ENCODE peak calls at places on chromosomes 1 and 21, in four cellular contexts. One of them, this sample, is unnamed.

GRCh38 chr1:198528376-198528775 is 12.1 kb downstream of the ATP6V1G3 start:
- DNase-seq in endothelial cell of umbilical vein: peak; percentile 73
- DNase-seq in HepG2: no peak
- DNase-seq in A549: no peak
- DNase-seq in this sample: no peak

GRCh38 chr21:32947736-32948135 is 78.0 kb upstream of the OLIG2 start:
- DNase-seq in HepG2: no peak
- DNase-seq in A549: no peak
- DNase-seq in endothelial cell of umbilical vein: no peak
- DNase-seq in this sample: no peak

GRCh38 chr1:68136187-68136586 is 85.8 kb upstream of the DIRAS3 start:
- DNase-seq in endothelial cell of umbilical vein: peak; percentile 28
- DNase-seq in HepG2: no peak
- DNase-seq in A549: no peak
- DNase-seq in this sample: no peak

GRCh38 chr21:46122241-46122671 is 24.3 kb downstream of the COL6A2 start:
- DNase-seq in endothelial cell of umbilical vein: no peak
- DNase-seq in A549: peak; percentile 23
- DNase-seq in HepG2: no peak
- DNase-seq in this sample: peak; percentile 34

GRCh38 chr21:42187976-42188653 is 30.8 kb upstream of the ABCG1 start:
- DNase-seq in A549: no peak
- DNase-seq in endothelial cell of umbilical vein: no peak
- DNase-seq in HepG2: no peak
- DNase-seq in this sample: peak; percentile 91

GRCh38 chr1:177898377-177898648 is 71.5 kb downstream of the SEC16B start:
- DNase-seq in endothelial cell of umbilical vein: no peak
- DNase-seq in HepG2: no peak
- DNase-seq in A549: no peak
- DNase-seq in this sample: no peak

GRCh38 chr1:93670141-93670540 is 11.5 kb downstream of the BCAR3 start:
- DNase-seq in HepG2: no peak
- DNase-seq in A549: peak; percentile 47
- DNase-seq in endothelial cell of umbilical vein: peak; percentile 89
- DNase-seq in this sample: no peak

GRCh38 chr1:171784779-171785178 is 3.3 kb downstream of the METTL13 start:
- DNase-seq in A549: no peak
- DNase-seq in HepG2: no peak
- DNase-seq in endothelial cell of umbilical vein: no peak
- DNase-seq in this sample: no peak

GRCh38 chr1:1371741-1372711 is 3.0 kb downstream of the AURKAIP1 start:
- DNase-seq in HepG2: peak; percentile 47
- DNase-seq in endothelial cell of umbilical vein: peak; percentile 52
- DNase-seq in A549: peak; percentile 44
- DNase-seq in this sample: peak; percentile 74

GRCh38 chr21:19522384-19522783 is 1118.8 kb upstream of the TMPRSS15 start:
- DNase-seq in endothelial cell of umbilical vein: no peak
- DNase-seq in A549: no peak
- DNase-seq in HepG2: no peak
- DNase-seq in this sample: no peak

GRCh38 chr1:24896596-24897262 is 33.3 kb downstream of the RUNX3 start:
- DNase-seq in A549: no peak
- DNase-seq in HepG2: no peak
- DNase-seq in endothelial cell of umbilical vein: no peak
- DNase-seq in this sample: no peak

GRCh38 chr1:57966751-57967406 is 543.0 kb upstream of the DAB1 start:
- DNase-seq in HepG2: no peak
- DNase-seq in endothelial cell of umbilical vein: no peak
- DNase-seq in A549: no peak
- DNase-seq in this sample: peak; percentile 8

GRCh38 chr1:203675596-203676347 is 49.1 kb downstream of the ATP2B4 start:
- DNase-seq in HepG2: no peak
- DNase-seq in A549: no peak
- DNase-seq in endothelial cell of umbilical vein: no peak
- DNase-seq in this sample: peak; percentile 64

GRCh38 chr1:220691039-220691684 is 999 bp downstream of the C1orf115 start:
- DNase-seq in endothelial cell of umbilical vein: no peak
- DNase-seq in A549: no peak
- DNase-seq in HepG2: peak; percentile 47
- DNase-seq in this sample: no peak

GRCh38 chr1:232585486-232585885 is 44.4 kb downstream of the SIPA1L2 start:
- DNase-seq in endothelial cell of umbilical vein: no peak
- DNase-seq in HepG2: no peak
- DNase-seq in A549: no peak
- DNase-seq in this sample: no peak

GRCh38 chr21:36663033-36663855 is 35.7 kb upstream of the SIM2 start:
- DNase-seq in endothelial cell of umbilical vein: no peak
- DNase-seq in A549: no peak
- DNase-seq in HepG2: no peak
- DNase-seq in this sample: no peak

GRCh38 chr1:61141288-61142044 is 59.1 kb downstream of the NFIA start:
- DNase-seq in A549: peak; percentile 72
- DNase-seq in HepG2: peak; percentile 27
- DNase-seq in endothelial cell of umbilical vein: peak; percentile 86
- DNase-seq in this sample: peak; percentile 29

GRCh38 chr1:25031966-25032667 is 102.0 kb upstream of the RUNX3 start:
- DNase-seq in endothelial cell of umbilical vein: no peak
- DNase-seq in A549: peak; percentile 28
- DNase-seq in HepG2: no peak
- DNase-seq in this sample: no peak

GRCh38 chr1:55724551-55725325 is 509.6 kb upstream of the USP24 start:
- DNase-seq in endothelial cell of umbilical vein: no peak
- DNase-seq in A549: peak; percentile 24
- DNase-seq in HepG2: no peak
- DNase-seq in this sample: no peak

GRCh38 chr1:12100071-12100470 is 37.0 kb downstream of the TNFRSF8 start:
- DNase-seq in HepG2: no peak
- DNase-seq in A549: no peak
- DNase-seq in endothelial cell of umbilical vein: no peak
- DNase-seq in this sample: no peak

GRCh38 chr1:19071674-19072281 is 115.3 kb upstream of the IFFO2 start:
- DNase-seq in endothelial cell of umbilical vein: no peak
- DNase-seq in A549: no peak
- DNase-seq in HepG2: no peak
- DNase-seq in this sample: no peak

GRCh38 chr1:61639218-61639617 is 85.7 kb downstream of the TM2D1 start:
- DNase-seq in HepG2: no peak
- DNase-seq in A549: no peak
- DNase-seq in endothelial cell of umbilical vein: no peak
- DNase-seq in this sample: no peak

GRCh38 chr1:60223370-60223652 is 149.7 kb upstream of the C1orf87 start:
- DNase-seq in HepG2: no peak
- DNase-seq in A549: no peak
- DNase-seq in endothelial cell of umbilical vein: no peak
- DNase-seq in this sample: no peak

GRCh38 chr1:21815724-21816311 is 3.8 kb downstream of the LDLRAD2 start:
- DNase-seq in HepG2: no peak
- DNase-seq in endothelial cell of umbilical vein: peak; percentile 52
- DNase-seq in A549: no peak
- DNase-seq in this sample: peak; percentile 57

GRCh38 chr21:18499761-18500376 is 96.3 kb upstream of the TMPRSS15 start:
- DNase-seq in A549: peak; percentile 32
- DNase-seq in HepG2: peak; percentile 21
- DNase-seq in endothelial cell of umbilical vein: peak; percentile 35
- DNase-seq in this sample: peak; percentile 56

GRCh38 chr1:161195171-161195570 is 3.7 kb downstream of the ADAMTS4 start:
- DNase-seq in A549: no peak
- DNase-seq in endothelial cell of umbilical vein: no peak
- DNase-seq in HepG2: no peak
- DNase-seq in this sample: no peak

GRCh38 chr1:20276428-20276827 is 14.2 kb upstream of the VWA5B1 start:
- DNase-seq in HepG2: no peak
- DNase-seq in endothelial cell of umbilical vein: no peak
- DNase-seq in A549: no peak
- DNase-seq in this sample: no peak

GRCh38 chr1:229325401-229325800 is 17.4 kb downstream of the CCSAP start:
- DNase-seq in endothelial cell of umbilical vein: no peak
- DNase-seq in A549: no peak
- DNase-seq in HepG2: no peak
- DNase-seq in this sample: no peak

GRCh38 chr1:82950606-82951200 is 1048.2 kb downstream of the TTLL7 start:
- DNase-seq in endothelial cell of umbilical vein: no peak
- DNase-seq in HepG2: no peak
- DNase-seq in A549: no peak
- DNase-seq in this sample: no peak

GRCh38 chr1:233364026-233364425 is 36.5 kb downstream of the MAP3K21 start:
- DNase-seq in endothelial cell of umbilical vein: no peak
- DNase-seq in HepG2: no peak
- DNase-seq in A549: no peak
- DNase-seq in this sample: no peak

GRCh38 chr1:204338997-204339396 is 20.7 kb downstream of the PLEKHA6 start:
- DNase-seq in A549: no peak
- DNase-seq in endothelial cell of umbilical vein: no peak
- DNase-seq in HepG2: no peak
- DNase-seq in this sample: no peak

GRCh38 chr1:244254467-244254866 is 197.2 kb downstream of the ADSS2 start:
- DNase-seq in A549: no peak
- DNase-seq in HepG2: no peak
- DNase-seq in endothelial cell of umbilical vein: no peak
- DNase-seq in this sample: peak; percentile 96

GRCh38 chr1:206797534-206798383 is 25.5 kb upstream of the IL10 start:
- DNase-seq in A549: peak; percentile 17
- DNase-seq in endothelial cell of umbilical vein: no peak
- DNase-seq in HepG2: no peak
- DNase-seq in this sample: peak; percentile 36

GRCh38 chr1:114755006-114755936 is 2.5 kb downstream of the CSDE1 start:
- DNase-seq in endothelial cell of umbilical vein: no peak
- DNase-seq in A549: no peak
- DNase-seq in HepG2: no peak
- DNase-seq in this sample: peak; percentile 57

GRCh38 chr1:89854140-89854539 is 33.3 kb downstream of the LRRC8D start:
- DNase-seq in endothelial cell of umbilical vein: no peak
- DNase-seq in A549: no peak
- DNase-seq in HepG2: no peak
- DNase-seq in this sample: no peak

GRCh38 chr1:1899266-1899966 is 8.5 kb upstream of the GNB1 start:
- DNase-seq in HepG2: peak; percentile 69
- DNase-seq in A549: no peak
- DNase-seq in endothelial cell of umbilical vein: no peak
- DNase-seq in this sample: no peak

GRCh38 chr1:221040716-221041275 is 161.6 kb downstream of the HLX start:
- DNase-seq in A549: peak; percentile 36
- DNase-seq in endothelial cell of umbilical vein: no peak
- DNase-seq in HepG2: no peak
- DNase-seq in this sample: no peak

DNA sequence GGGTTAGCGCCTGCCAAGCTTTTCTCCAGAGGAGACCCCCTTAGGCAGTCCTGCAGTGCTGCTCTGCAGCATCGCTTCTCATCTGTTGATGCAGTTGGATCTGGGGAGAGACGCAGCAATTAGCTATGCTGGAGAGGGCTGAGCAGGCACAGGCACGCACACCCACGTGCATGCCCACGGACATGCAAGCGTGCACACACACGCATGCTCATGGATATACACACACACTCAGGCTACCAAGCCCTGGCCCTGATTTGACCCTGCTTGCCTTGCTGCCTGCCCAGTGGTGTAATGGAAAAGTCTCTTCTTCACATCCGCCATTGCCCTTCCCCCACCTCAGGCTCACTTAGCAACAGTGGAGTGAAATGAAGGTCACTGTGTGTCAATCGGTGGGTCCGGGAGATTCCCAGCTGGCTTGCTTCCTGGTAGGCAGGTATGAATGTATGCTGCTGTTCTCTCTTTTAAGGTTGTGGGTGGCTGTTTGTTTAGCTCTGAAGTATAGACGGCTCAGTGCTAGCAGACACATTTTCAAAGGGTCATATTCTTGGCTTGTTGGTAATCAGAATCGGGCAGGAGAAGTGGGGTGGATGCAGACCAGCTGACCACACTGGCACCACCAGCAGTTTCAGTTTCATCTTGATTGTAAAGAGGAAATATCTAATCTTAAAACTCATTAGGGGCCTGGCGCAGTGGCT is 9.5 kb downstream of the ATP1B1 start:
- DNase-seq in HepG2: peak; percentile 96
- DNase-seq in endothelial cell of umbilical vein: no peak
- DNase-seq in A549: peak; percentile 82
- DNase-seq in this sample: no peak
- TF ChIP-seq MYC in HepG2: peak; percentile 40
- TF ChIP-seq MYC in endothelial cell of umbilical vein: no peak
- TF ChIP-seq MYC in A549: no peak
- TF ChIP-seq MYC in this sample: no peak

DNA sequence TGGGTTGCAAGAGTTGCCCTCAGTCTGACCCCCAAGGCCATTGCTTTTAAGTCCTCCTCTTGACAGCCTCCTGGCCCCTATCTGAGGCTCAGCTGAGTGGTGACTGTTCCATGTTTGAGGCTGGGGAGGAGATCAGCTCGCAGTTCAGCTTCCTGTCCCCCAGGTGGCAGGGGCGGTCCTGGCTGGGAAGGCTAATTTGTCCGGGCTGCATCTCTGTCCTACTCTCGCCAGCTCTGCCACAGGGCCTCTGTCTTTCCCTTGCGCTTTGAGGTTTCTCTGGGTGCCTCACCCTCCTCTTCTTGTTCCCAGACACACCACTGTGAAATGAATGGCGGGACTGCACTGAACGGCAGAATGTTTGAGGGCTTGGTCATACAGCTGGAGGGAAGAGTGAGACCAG is 157.3 kb downstream of the KCNJ6 start:
- DNase-seq in HepG2: peak; percentile 3
- DNase-seq in endothelial cell of umbilical vein: peak; percentile 6
- DNase-seq in A549: peak; percentile 48
- DNase-seq in this sample: peak; percentile 40
- TF ChIP-seq MYC in HepG2: no peak
- TF ChIP-seq MYC in endothelial cell of umbilical vein: no peak
- TF ChIP-seq MYC in A549: no peak
- TF ChIP-seq MYC in this sample: no peak

GRCh38 chr21:34857122-34857713 is 188.4 kb downstream of the CLIC6 start:
- DNase-seq in endothelial cell of umbilical vein: peak; percentile 35
- DNase-seq in HepG2: no peak
- DNase-seq in A549: no peak
- DNase-seq in this sample: no peak
- TF ChIP-seq MYC in endothelial cell of umbilical vein: no peak
- TF ChIP-seq MYC in HepG2: no peak
- TF ChIP-seq MYC in A549: no peak
- TF ChIP-seq MYC in this sample: no peak

DNA sequence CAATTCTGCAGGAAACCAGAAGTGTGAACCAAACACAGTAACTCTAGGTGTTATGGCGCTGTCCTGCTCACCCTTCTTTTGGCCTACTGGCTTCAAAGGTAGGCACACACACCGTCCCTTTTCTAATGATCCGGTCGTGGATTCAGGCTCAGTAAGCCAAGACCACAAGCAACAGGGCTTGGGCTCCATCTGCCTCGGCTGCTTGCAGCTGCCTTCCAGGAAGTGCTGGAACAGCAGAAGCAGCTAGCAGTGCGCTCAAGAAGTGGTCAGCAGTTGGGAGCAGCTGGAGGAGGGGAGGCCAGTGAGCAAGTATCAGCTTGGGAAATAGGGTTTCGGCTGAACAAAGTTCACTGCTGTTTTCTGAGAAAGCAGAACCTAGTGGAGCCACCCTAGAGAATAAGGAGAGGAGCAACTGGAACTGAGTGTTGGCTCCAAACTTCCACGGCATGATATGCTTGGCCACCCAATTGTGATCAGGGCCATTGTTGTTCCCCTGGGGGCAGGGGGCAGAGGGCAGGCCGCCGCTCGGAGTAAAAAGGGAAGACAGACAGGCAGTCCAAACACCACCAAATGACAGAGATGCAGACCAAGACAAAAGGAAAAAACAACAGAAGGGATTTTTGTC is 173.4 kb downstream of the TOMM20 start:
- DNase-seq in A549: no peak
- DNase-seq in endothelial cell of umbilical vein: peak; percentile 16
- DNase-seq in HepG2: no peak
- DNase-seq in this sample: peak; percentile 97
- TF ChIP-seq MYC in A549: no peak
- TF ChIP-seq MYC in endothelial cell of umbilical vein: no peak
- TF ChIP-seq MYC in HepG2: no peak
- TF ChIP-seq MYC in this sample: peak; percentile 60

This sample was measured in NB4.